ENCODE peak calls at places on chromosomes 7 and 10, in five cellular contexts. C, Y, J, P and A are unnamed samples. For H3K27me3, the result is how much of the 10 kb centered on the place peaks cover.

GRCh38 chr10:59704644-59705043 is 5.0 kb downstream of the SLC16A9 start:
- DNase-seq in C (no peak), Y (no peak), J (no peak), P (no peak), A (no peak)

GRCh38 chr10:71239946-71240795 is 27.8 kb downstream of the UNC5B start:
- DNase-seq in C (peak), Y (no peak), J (no peak), P (peak), A (no peak)

GRCh38 chr10:86960003-86960862 is 1.8 kb downstream of the SNCG start:
- DNase-seq in C (peak), Y (peak), J (peak), P (peak), A (no peak)

GRCh38 chr7:6015917-6016652 is 7.0 kb downstream of the AIMP2 start:
- DNase-seq in C (peak), Y (no peak), J (no peak), P (no peak), A (no peak)

GRCh38 chr7:43577485-43577951 is 5.4 kb upstream of the STK17A start:
- DNase-seq in C (no peak), Y (no peak), J (no peak), P (no peak), A (no peak)

GRCh38 chr10:101047268-101047667 is 14.5 kb upstream of the KAZALD1 start:
- DNase-seq in C (peak), Y (no peak), J (peak), P (no peak), A (no peak)

GRCh38 chr10:3426190-3426845 is 253.7 kb upstream of the PITRM1 start:
- DNase-seq in C (no peak), Y (no peak), J (no peak), P (peak), A (no peak)

GRCh38 chr10:114674321-114674720 is 16.2 kb upstream of the ABLIM1 start:
- DNase-seq in C (no peak), Y (no peak), J (no peak), P (no peak), A (no peak)

GRCh38 chr10:61992683-61993629 is 91.5 kb downstream of the ARID5B start:
- DNase-seq in C (peak), Y (no peak), J (no peak), P (peak), A (no peak)

GRCh38 chr7:74059681-74060588 is 23.7 kb upstream of the LIMK1 start:
- DNase-seq in C (no peak), Y (no peak), J (no peak), P (no peak), A (no peak)

GRCh38 chr7:11706666-11707605 is 125.1 kb downstream of the THSD7A start:
- DNase-seq in C (no peak), Y (no peak), J (no peak), P (peak), A (no peak)

GRCh38 chr10:69631566-69631965 is 1.5 kb downstream of the FAM241B start:
- DNase-seq in C (no peak), Y (no peak), J (peak), P (no peak), A (peak)

GRCh38 chr10:69629897-69630650 is at the start of gene FAM241B:
- DNase-seq in C (peak), Y (peak), J (peak), P (no peak), A (peak)

GRCh38 chr10:69630651-69631400 is 779 bp downstream of the FAM241B start:
- DNase-seq in C (no peak), Y (peak), J (no peak), P (no peak), A (peak)

GRCh38 chr10:69628876-69629275 is 1.2 kb upstream of the FAM241B start:
- DNase-seq in C (no peak), Y (no peak), J (peak), P (no peak), A (peak)

DNA sequence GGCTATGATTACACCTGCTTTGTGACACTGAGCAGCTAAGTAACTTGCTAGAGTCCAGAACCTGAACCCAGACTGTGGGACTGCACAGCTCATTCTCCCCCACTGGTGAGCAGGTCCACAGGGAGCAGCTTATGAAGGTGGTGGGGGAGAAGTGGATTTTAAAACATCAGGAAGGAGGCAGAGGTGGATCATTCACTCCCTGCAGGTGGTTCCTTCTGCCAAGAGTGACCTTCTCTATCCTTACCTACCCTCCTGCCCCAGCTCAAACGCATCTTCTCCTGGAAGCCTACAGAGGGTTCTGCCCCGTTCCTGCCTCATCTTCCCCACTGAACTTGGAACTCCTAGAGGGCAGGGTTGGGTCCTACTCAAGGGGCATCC is 539 bp upstream of the FAM241B start:
- DNase-seq in C (no peak), Y (no peak), J (no peak), P (no peak), A (no peak)
- H3K27me3 ChIP-seq in C (under half), Y (under half), J (under half), P (under half), A (under half)

GRCh38 chr10:661891-662605 is 27.4 kb downstream of the DIP2C start:
- DNase-seq in C (no peak), Y (peak), J (peak), P (no peak), A (peak)

GRCh38 chr10:662686-663465 is 26.6 kb downstream of the DIP2C start:
- DNase-seq in C (no peak), Y (no peak), J (peak), P (no peak), A (peak)

GRCh38 chr10:659710-660141 is 29.7 kb downstream of the DIP2C start:
- DNase-seq in C (no peak), Y (no peak), J (no peak), P (peak), A (no peak)

GRCh38 chr10:660980-661890 is 28.2 kb downstream of the DIP2C start:
- DNase-seq in C (no peak), Y (no peak), J (no peak), P (no peak), A (peak)

DNA sequence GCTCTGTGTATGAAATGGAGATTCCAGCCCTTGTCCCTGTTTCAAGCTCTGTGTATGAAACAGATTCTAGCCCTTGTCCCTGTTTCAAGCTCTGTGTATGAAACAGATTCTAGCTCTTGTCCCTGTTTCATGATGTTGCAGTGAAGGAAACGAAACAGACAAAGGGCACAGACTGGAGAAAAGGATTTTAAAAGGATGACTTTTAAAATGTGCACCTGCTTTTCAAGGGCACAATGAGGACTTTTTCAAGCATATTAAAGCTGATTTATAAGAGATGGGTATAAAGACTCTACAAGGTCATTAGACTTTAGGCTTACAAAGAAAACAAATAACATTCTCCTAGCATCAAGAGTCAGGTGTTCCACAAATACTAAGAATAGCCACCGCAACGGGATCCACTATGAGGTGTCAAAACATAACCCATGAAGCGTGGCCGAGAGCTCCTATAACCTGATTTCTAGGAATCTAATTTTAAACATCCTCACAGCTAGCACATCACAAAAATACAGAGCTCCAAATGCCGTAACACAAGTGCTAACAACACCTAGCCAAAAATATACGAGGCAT is 29.0 kb downstream of the DIP2C start:
- DNase-seq in C (no peak), Y (no peak), J (no peak), P (no peak), A (no peak)
- TF ChIP-seq POLR2A in C (no peak), Y (no peak), J (no peak), P (no peak), A (no peak)

GRCh38 chr7:25861704-25862253 is 290.2 kb upstream of the NFE2L3 start:
- DNase-seq in C (no peak), Y (no peak), J (no peak), P (no peak), A (no peak)
- H3K27me3 ChIP-seq in C (half or more), Y (under half), J (under half), P (half or more), A (under half)

GRCh38 chr10:95756061-95756751 is at the start of gene ENTPD1:
- DNase-seq in C (no peak), Y (no peak), J (no peak), P (peak), A (no peak)
- TF ChIP-seq POLR2A in C (no peak), Y (no peak), J (peak), P (no peak), A (no peak)